ENCODE peak calls at places on chromosome 10, in nine cellular contexts. Z, K, C, L, X, Q, D, S and W are unnamed samples. For H3K4me1 and H3K9me3, the result is how much of the 10 kb centered on the place peaks cover.

GRCh38 chr10:113953505-113954272 is 90.0 kb upstream of the ADRB1 start:
- DNase-seq in Z (no peak), K (no peak), C (no peak), L (no peak), X (no peak), Q (no peak), D (no peak), S (no peak), W (no peak)

GRCh38 chr10:86659721-86660438 is 5.5 kb downstream of the OPN4 start:
- DNase-seq in Z (no peak), K (no peak), C (peak), L (no peak), X (no peak), Q (no peak), D (no peak), S (no peak), W (no peak)

GRCh38 chr10:13633689-13634088 is 46.9 kb downstream of the PRPF18 start:
- DNase-seq in Z (peak), K (peak), C (no peak), L (peak), X (peak), Q (no peak), D (no peak), S (peak), W (no peak)

GRCh38 chr10:16779375-16779774 is 37.8 kb downstream of the RSU1 start:
- DNase-seq in Z (no peak), K (no peak), C (peak), L (no peak), X (no peak), Q (peak), D (no peak), S (peak), W (no peak)

GRCh38 chr10:29105516-29106215 is 183.2 kb upstream of the LYZL1 start:
- DNase-seq in Z (peak), K (no peak), C (no peak), L (no peak), X (peak), Q (no peak), D (no peak), S (no peak), W (no peak)

GRCh38 chr10:61754553-61755540 is 92.1 kb downstream of the CABCOCO1 start:
- DNase-seq in Z (no peak), K (no peak), C (no peak), L (no peak), X (peak), Q (no peak), D (no peak), S (no peak), W (no peak)

GRCh38 chr10:113958631-113959382 is 84.9 kb upstream of the ADRB1 start:
- DNase-seq in Z (peak), K (peak), C (no peak), L (no peak), X (peak), Q (peak), D (no peak), S (peak), W (no peak)

GRCh38 chr10:45419673-45420020 is 45.6 kb downstream of the ALOX5 start:
- DNase-seq in Z (peak), K (no peak), C (no peak), L (no peak), X (no peak), Q (no peak), D (no peak), S (no peak), W (no peak)

GRCh38 chr10:70480254-70480861 is 1.8 kb downstream of the PALD1 start:
- DNase-seq in Z (no peak), K (no peak), C (no peak), L (no peak), X (no peak), Q (no peak), D (no peak), S (peak), W (no peak)

GRCh38 chr10:98921381-98921780 is 314.3 kb downstream of the HPSE2 start:
- DNase-seq in Z (no peak), K (no peak), C (no peak), L (no peak), X (no peak), Q (no peak), D (no peak), S (no peak), W (no peak)

GRCh38 chr10:96642973-96643372 is 56.2 kb upstream of the TM9SF3 start:
- DNase-seq in Z (no peak), K (peak), C (peak), L (peak), X (peak), Q (peak), D (peak), S (peak), W (peak)

GRCh38 chr10:3485287-3485686 is 299.7 kb downstream of the KLF6 start:
- DNase-seq in Z (no peak), K (no peak), C (no peak), L (no peak), X (no peak), Q (no peak), D (no peak), S (peak), W (no peak)

GRCh38 chr10:81838950-81839349 is 36.0 kb upstream of the NRG3 start:
- DNase-seq in Z (no peak), K (no peak), C (no peak), L (no peak), X (no peak), Q (no peak), D (peak), S (no peak), W (no peak)

GRCh38 chr10:12916587-12916986 is 84.9 kb downstream of the CCDC3 start:
- DNase-seq in Z (no peak), K (no peak), C (no peak), L (no peak), X (no peak), Q (no peak), D (no peak), S (no peak), W (no peak)

GRCh38 chr10:111831058-111831457 is 352.5 kb downstream of the GPAM start:
- DNase-seq in Z (no peak), K (no peak), C (no peak), L (no peak), X (no peak), Q (no peak), D (no peak), S (no peak), W (no peak)

GRCh38 chr10:77321868-77322267 is 315.7 kb downstream of the KCNMA1 start:
- DNase-seq in Z (no peak), K (no peak), C (no peak), L (no peak), X (peak), Q (no peak), D (no peak), S (no peak), W (no peak)

GRCh38 chr10:12597800-12598750 is 248.7 kb downstream of the CAMK1D start:
- DNase-seq in Z (no peak), K (no peak), C (no peak), L (no peak), X (no peak), Q (no peak), D (no peak), S (no peak), W (no peak)

GRCh38 chr10:65891073-65891981 is 1034.5 kb upstream of the LRRTM3 start:
- DNase-seq in Z (no peak), K (no peak), C (no peak), L (no peak), X (no peak), Q (no peak), D (no peak), S (no peak), W (no peak)

GRCh38 chr10:58853668-58854067 is 322.8 kb upstream of the PHYHIPL start:
- DNase-seq in Z (no peak), K (no peak), C (no peak), L (no peak), X (no peak), Q (no peak), D (no peak), S (no peak), W (no peak)

GRCh38 chr10:4825868-4826787 is at the start of gene AKR1E2:
- DNase-seq in Z (peak), K (peak), C (peak), L (peak), X (peak), Q (peak), D (peak), S (peak), W (peak)

GRCh38 chr10:42988517-42989395 is 88.1 kb upstream of the RET start:
- DNase-seq in Z (no peak), K (peak), C (no peak), L (no peak), X (no peak), Q (no peak), D (no peak), S (peak), W (no peak)

GRCh38 chr10:114174462-114175190 is 623 bp upstream of the CCDC186 start:
- DNase-seq in Z (peak), K (no peak), C (peak), L (peak), X (peak), Q (peak), D (no peak), S (peak), W (peak)

GRCh38 chr10:20240643-20241042 is 424.4 kb downstream of the PLXDC2 start:
- DNase-seq in Z (no peak), K (no peak), C (no peak), L (no peak), X (no peak), Q (no peak), D (no peak), S (no peak), W (no peak)

GRCh38 chr10:58027431-58027830 is 240.3 kb downstream of the IPMK start:
- DNase-seq in Z (no peak), K (no peak), C (no peak), L (no peak), X (peak), Q (no peak), D (no peak), S (no peak), W (no peak)

GRCh38 chr10:129090618-129091366 is 376.2 kb upstream of the MGMT start:
- DNase-seq in Z (peak), K (peak), C (no peak), L (no peak), X (no peak), Q (no peak), D (no peak), S (no peak), W (no peak)

GRCh38 chr10:59831658-59832503 is 74.5 kb downstream of the CCDC6 start:
- DNase-seq in Z (no peak), K (no peak), C (no peak), L (no peak), X (no peak), Q (no peak), D (no peak), S (no peak), W (no peak)

GRCh38 chr10:14536269-14536903 is 205.7 kb upstream of the FRMD4A start:
- DNase-seq in Z (no peak), K (no peak), C (no peak), L (no peak), X (no peak), Q (no peak), D (no peak), S (no peak), W (no peak)

GRCh38 chr10:60430017-60430416 is 40.3 kb upstream of the ANK3 start:
- DNase-seq in Z (peak), K (no peak), C (no peak), L (no peak), X (peak), Q (peak), D (no peak), S (no peak), W (no peak)

GRCh38 chr10:85997544-85997943 is 369.1 kb downstream of the GRID1 start:
- DNase-seq in Z (no peak), K (no peak), C (no peak), L (no peak), X (no peak), Q (no peak), D (no peak), S (no peak), W (no peak)

GRCh38 chr10:63700209-63700934 is 179.2 kb downstream of the REEP3 start:
- DNase-seq in Z (peak), K (no peak), C (no peak), L (no peak), X (peak), Q (no peak), D (no peak), S (peak), W (peak)

GRCh38 chr10:62264702-62265436 is 3.8 kb downstream of the RTKN2 start:
- DNase-seq in Z (peak), K (no peak), C (no peak), L (no peak), X (peak), Q (no peak), D (peak), S (peak), W (no peak)

GRCh38 chr10:47165711-47166404 is 134.1 kb upstream of the GDF10 start:
- DNase-seq in Z (peak), K (no peak), C (peak), L (peak), X (peak), Q (peak), D (no peak), S (peak), W (no peak)

GRCh38 chr10:102673961-102674511 is 29.8 kb downstream of the TRIM8 start:
- DNase-seq in Z (peak), K (no peak), C (peak), L (no peak), X (peak), Q (no peak), D (peak), S (peak), W (peak)

GRCh38 chr10:70348228-70348850 is 34.1 kb downstream of the LRRC20 start:
- DNase-seq in Z (peak), K (peak), C (no peak), L (no peak), X (no peak), Q (no peak), D (no peak), S (peak), W (no peak)

GRCh38 chr10:124798364-124798763 is 3.3 kb upstream of the ABRAXAS2 start:
- DNase-seq in Z (no peak), K (no peak), C (no peak), L (no peak), X (no peak), Q (no peak), D (no peak), S (no peak), W (no peak)

GRCh38 chr10:21169271-21169670 is 272.2 kb upstream of the NEBL start:
- DNase-seq in Z (no peak), K (no peak), C (no peak), L (no peak), X (no peak), Q (no peak), D (no peak), S (no peak), W (no peak)

GRCh38 chr10:110857265-110858158 is 14.2 kb upstream of the PDCD4 start:
- DNase-seq in Z (peak), K (peak), C (no peak), L (no peak), X (peak), Q (peak), D (no peak), S (peak), W (no peak)

GRCh38 chr10:114780610-114781184 is 40.9 kb upstream of the FHIP2A start:
- DNase-seq in Z (no peak), K (no peak), C (no peak), L (no peak), X (no peak), Q (no peak), D (no peak), S (no peak), W (no peak)

GRCh38 chr10:75400769-75401568 is 595 bp downstream of the ZNF503 start:
- DNase-seq in Z (peak), K (peak), C (no peak), L (peak), X (peak), Q (peak), D (peak), S (peak), W (no peak)

GRCh38 chr10:79268100-79268670 is 79.1 kb upstream of the PPIF start:
- DNase-seq in Z (peak), K (no peak), C (no peak), L (no peak), X (peak), Q (no peak), D (no peak), S (no peak), W (no peak)

GRCh38 chr10:79266092-79266491 is 81.2 kb upstream of the PPIF start:
- DNase-seq in Z (no peak), K (no peak), C (no peak), L (no peak), X (no peak), Q (no peak), D (no peak), S (no peak), W (peak)

GRCh38 chr10:79266543-79267312 is 80.5 kb upstream of the PPIF start:
- DNase-seq in Z (peak), K (peak), C (no peak), L (no peak), X (peak), Q (no peak), D (no peak), S (peak), W (peak)

GRCh38 chr10:79268717-79269116 is 78.6 kb upstream of the PPIF start:
- DNase-seq in Z (no peak), K (no peak), C (no peak), L (no peak), X (no peak), Q (no peak), D (no peak), S (no peak), W (no peak)

GRCh38 chr10:79267449-79267848 is 79.8 kb upstream of the PPIF start:
- DNase-seq in Z (peak), K (no peak), C (no peak), L (no peak), X (no peak), Q (no peak), D (no peak), S (no peak), W (no peak)
- H3K4me1 ChIP-seq in Z (half or more), K (under half), C (under half), L (under half), X (under half), Q (under half), D (under half), S (under half), W (half or more)

DNA sequence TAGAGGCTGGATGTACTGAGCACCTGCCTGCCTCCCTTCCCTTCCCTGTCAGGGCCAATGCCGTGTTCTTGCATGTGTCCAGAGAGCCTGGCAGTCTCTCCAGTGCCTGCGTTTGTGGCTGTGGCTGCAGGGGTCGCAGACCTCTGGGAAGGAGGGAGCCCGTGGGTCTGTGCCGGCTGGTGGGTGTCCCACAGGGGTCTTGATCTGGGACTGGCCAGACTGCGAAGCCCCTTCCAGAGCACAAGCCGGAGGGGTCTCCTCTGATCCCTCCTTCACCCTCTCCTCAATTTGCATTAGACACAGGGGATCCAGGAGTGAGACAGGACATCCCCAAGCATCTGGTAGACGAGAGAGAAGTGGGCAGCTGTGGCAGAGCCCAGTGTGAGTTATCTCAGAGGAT is 199.2 kb downstream of the ADARB2 start:
- DNase-seq in Z (no peak), K (no peak), C (no peak), L (no peak), X (no peak), Q (no peak), D (no peak), S (no peak), W (no peak)
- H3K9me3 ChIP-seq in Z (under half), K (under half), C (under half), L (under half), X (under half), Q (under half), D (under half), S (under half), W (under half)

GRCh38 chr10:17835688-17836087 is 26.5 kb downstream of the MRC1 start:
- DNase-seq in Z (peak), K (no peak), C (no peak), L (no peak), X (peak), Q (no peak), D (no peak), S (no peak), W (no peak)

GRCh38 chr10:17831326-17831725 is 22.2 kb downstream of the MRC1 start:
- DNase-seq in Z (no peak), K (no peak), C (no peak), L (no peak), X (no peak), Q (no peak), D (no peak), S (no peak), W (no peak)

GRCh38 chr10:17831896-17832295 is 22.7 kb downstream of the MRC1 start:
- DNase-seq in Z (no peak), K (no peak), C (no peak), L (no peak), X (no peak), Q (no peak), D (no peak), S (peak), W (no peak)

GRCh38 chr10:17836917-17837316 is 27.8 kb downstream of the MRC1 start:
- DNase-seq in Z (peak), K (peak), C (no peak), L (no peak), X (peak), Q (peak), D (peak), S (peak), W (no peak)

GRCh38 chr10:17833656-17834055 is 24.5 kb downstream of the MRC1 start:
- DNase-seq in Z (no peak), K (no peak), C (no peak), L (no peak), X (no peak), Q (no peak), D (no peak), S (no peak), W (no peak)
- H3K4me1 ChIP-seq in Z (under half), K (under half), C (under half), L (under half), X (under half), Q (under half), D (under half), S (under half), W (under half)

GRCh38 chr10:109665321-109665720 is 258.0 kb downstream of the XPNPEP1 start:
- DNase-seq in Z (no peak), K (no peak), C (no peak), L (no peak), X (no peak), Q (no peak), D (no peak), S (no peak), W (no peak)
- H3K9me3 ChIP-seq in Z (under half), K (under half), C (under half), L (under half), X (under half), Q (under half), D (under half), S (under half), W (under half)

GRCh38 chr10:104353325-104354048 is at the start of gene CFAP58:
- DNase-seq in Z (peak), K (peak), C (peak), L (peak), X (peak), Q (peak), D (peak), S (peak), W (peak)
- H3K4me1 ChIP-seq in Z (under half), K (under half), C (under half), L (under half), X (under half), Q (under half), D (under half), S (under half), W (under half)

GRCh38 chr10:133511907-133512528 is 15.1 kb upstream of the CYP2E1 start:
- DNase-seq in Z (no peak), K (no peak), C (no peak), L (no peak), X (no peak), Q (no peak), D (no peak), S (no peak), W (no peak)

GRCh38 chr10:133515471-133515870 is 11.7 kb upstream of the CYP2E1 start:
- DNase-seq in Z (no peak), K (no peak), C (no peak), L (no peak), X (no peak), Q (no peak), D (no peak), S (no peak), W (no peak)

GRCh38 chr10:133509700-133510099 is 17.5 kb upstream of the CYP2E1 start:
- DNase-seq in Z (no peak), K (no peak), C (no peak), L (no peak), X (no peak), Q (no peak), D (no peak), S (no peak), W (no peak)

GRCh38 chr10:133516072-133516471 is 11.1 kb upstream of the CYP2E1 start:
- DNase-seq in Z (no peak), K (no peak), C (no peak), L (no peak), X (peak), Q (no peak), D (no peak), S (no peak), W (no peak)

GRCh38 chr10:133511408-133511807 is 15.8 kb upstream of the CYP2E1 start:
- DNase-seq in Z (no peak), K (no peak), C (no peak), L (no peak), X (no peak), Q (no peak), D (no peak), S (no peak), W (no peak)
- H3K9me3 ChIP-seq in Z (under half), K (under half), C (under half), L (under half), X (under half), Q (under half), D (under half), S (under half), W (under half)

GRCh38 chr10:89001024-89001423 is 10.4 kb downstream of the FAS start:
- DNase-seq in Z (no peak), K (no peak), C (peak), L (no peak), X (no peak), Q (no peak), D (no peak), S (no peak), W (no peak)
- H3K4me1 ChIP-seq in Z (under half), K (under half), C (half or more), L (under half), X (under half), Q (under half), D (under half), S (under half), W (under half)

DNA sequence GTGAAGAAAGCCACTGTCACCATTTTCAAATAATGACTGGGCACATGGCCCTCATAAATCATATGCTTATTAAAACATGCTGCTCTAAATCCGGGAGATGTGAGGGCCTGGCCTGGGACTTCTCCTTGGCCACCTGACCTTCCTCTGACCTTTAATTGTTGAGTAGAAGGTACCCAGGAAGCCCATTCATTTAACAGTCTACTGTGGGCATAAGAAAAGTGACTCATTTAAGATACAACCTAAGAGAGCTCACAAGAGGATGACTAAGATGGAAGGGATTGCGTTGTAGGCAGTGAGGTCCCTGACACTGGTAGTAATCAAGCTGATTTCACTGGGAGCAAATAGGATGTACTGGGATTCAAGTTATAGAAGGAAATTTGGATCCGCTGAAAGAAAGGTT is 203.4 kb upstream of the GPR26 start:
- DNase-seq in Z (no peak), K (no peak), C (no peak), L (no peak), X (no peak), Q (no peak), D (no peak), S (no peak), W (no peak)
- H3K9me3 ChIP-seq in Z (under half), K (under half), C (under half), L (under half), X (half or more), Q (under half), D (under half), S (under half), W (under half)